ENCODE peak calls at places on chromosomes 6 and 20, in five cellular contexts. K is breast epithelium; B is effector memory CD8-positive, alpha-beta T cell; E is SHP77; L is KG1. P is an unnamed sample.

GRCh38 chr6:150846641-150847040 is 18.9 kb upstream of the MTHFD1L start:
- DNase-seq in K (no peak), B (no peak), E (no peak), L (no peak), P (no peak)

GRCh38 chr6:2737885-2738284 is 12.8 kb downstream of the MYLK4 start:
- DNase-seq in K (no peak), B (no peak), E (no peak), L (no peak), P (no peak)

GRCh38 chr6:63154535-63154934 is 56.7 kb upstream of the FKBP1C start:
- DNase-seq in K (no peak), B (no peak), E (no peak), L (no peak), P (no peak)

GRCh38 chr6:3619201-3619600 is 132.3 kb downstream of the PXDC1 start:
- DNase-seq in K (no peak), B (no peak), E (no peak), L (no peak), P (no peak)

GRCh38 chr6:4637691-4638433 is 138.3 kb upstream of the CDYL start:
- DNase-seq in K (no peak), B (no peak), E (no peak), L (no peak), P (no peak)

GRCh38 chr20:51801220-51801991 is 915 bp downstream of the SALL4 start:
- DNase-seq in K (no peak), B (no peak), E (no peak), L (peak; percentile 15), P (no peak)

GRCh38 chr6:136927313-136927712 is 5.2 kb downstream of the SLC35D3 start:
- DNase-seq in K (no peak), B (no peak), E (peak; percentile 13), L (no peak), P (no peak)

GRCh38 chr20:54454982-54455381 is 20.4 kb upstream of the DOK5 start:
- DNase-seq in K (no peak), B (no peak), E (no peak), L (no peak), P (no peak)

GRCh38 chr20:25533920-25534700 is 51.2 kb downstream of the NINL start:
- DNase-seq in K (no peak), B (no peak), E (no peak), L (no peak), P (no peak)

GRCh38 chr6:168600381-168600780 is 159.4 kb downstream of the SMOC2 start:
- DNase-seq in K (no peak), B (no peak), E (no peak), L (no peak), P (no peak)

GRCh38 chr6:11754625-11755289 is 23.8 kb downstream of the ADTRP start:
- DNase-seq in K (no peak), B (no peak), E (no peak), L (no peak), P (no peak)

GRCh38 chr6:169965657-169966311 is 214.4 kb downstream of the ERMARD start:
- DNase-seq in K (peak; percentile 8), B (no peak), E (no peak), L (no peak), P (no peak)

GRCh38 chr6:119545245-119545644 is 195.7 kb upstream of the MAN1A1 start:
- DNase-seq in K (no peak), B (no peak), E (no peak), L (no peak), P (no peak)

GRCh38 chr20:51380401-51381385 is 161.8 kb downstream of the NFATC2 start:
- DNase-seq in K (no peak), B (no peak), E (no peak), L (no peak), P (no peak)

GRCh38 chr6:133645000-133645619 is 243.8 kb upstream of the TCF21 start:
- DNase-seq in K (no peak), B (no peak), E (no peak), L (no peak), P (peak; percentile 11)

GRCh38 chr6:23826587-23826986 is 299.4 kb upstream of the NRSN1 start:
- DNase-seq in K (no peak), B (no peak), E (no peak), L (no peak), P (no peak)

GRCh38 chr6:43286995-43287716 is 10.9 kb upstream of the SLC22A7 start:
- DNase-seq in K (no peak), B (no peak), E (no peak), L (no peak), P (no peak)

GRCh38 chr20:1757606-1758507 is 100.3 kb upstream of the SIRPG start:
- DNase-seq in K (no peak), B (no peak), E (no peak), L (no peak), P (no peak)

GRCh38 chr20:51604851-51605250 is 62.3 kb upstream of the NFATC2 start:
- DNase-seq in K (no peak), B (no peak), E (no peak), L (no peak), P (no peak)

GRCh38 chr6:142387997-142388815 is 86.4 kb downstream of the ADGRG6 start:
- DNase-seq in K (no peak), B (no peak), E (no peak), L (peak; percentile 21), P (no peak)

GRCh38 chr20:32237419-32237818 is 29.7 kb downstream of the POFUT1 start:
- DNase-seq in K (no peak), B (no peak), E (no peak), L (no peak), P (no peak)

GRCh38 chr6:84350397-84350796 is 123.0 kb upstream of the CEP162 start:
- DNase-seq in K (no peak), B (no peak), E (no peak), L (no peak), P (no peak)

GRCh38 chr20:5002077-5002413 is 735 bp upstream of the SLC23A2 start:
- DNase-seq in K (no peak), B (no peak), E (no peak), L (no peak), P (no peak)

GRCh38 chr6:27986928-27987725 is 30.1 kb downstream of the OR2B6 start:
- DNase-seq in K (no peak), B (no peak), E (no peak), L (no peak), P (no peak)

GRCh38 chr6:7975764-7976146 is 65.2 kb upstream of the TXNDC5 start:
- DNase-seq in K (peak; percentile 18), B (no peak), E (no peak), L (no peak), P (no peak)

GRCh38 chr20:4569092-4569491 is 152.6 kb upstream of the PRND start:
- DNase-seq in K (no peak), B (no peak), E (no peak), L (no peak), P (no peak)

GRCh38 chr6:69631552-69632346 is 165.1 kb downstream of the LMBRD1 start:
- DNase-seq in K (no peak), B (no peak), E (no peak), L (peak; percentile 1), P (no peak)

GRCh38 chr6:117495425-117495824 is 13.0 kb downstream of the DCBLD1 start:
- DNase-seq in K (no peak), B (no peak), E (no peak), L (no peak), P (no peak)

GRCh38 chr6:41375598-41376151 is 40.3 kb downstream of the NCR2 start:
- DNase-seq in K (no peak), B (no peak), E (no peak), L (no peak), P (no peak)

GRCh38 chr20:2866236-2866635 is 7.0 kb upstream of the PTPRA start:
- DNase-seq in K (no peak), B (no peak), E (no peak), L (no peak), P (no peak)

GRCh38 chr6:150241751-150242150 is 98.9 kb downstream of the PPP1R14C start:
- DNase-seq in K (no peak), B (no peak), E (no peak), L (no peak), P (no peak)

GRCh38 chr20:37757550-37757949 is 63.7 kb downstream of the CTNNBL1 start:
- DNase-seq in K (no peak), B (no peak), E (no peak), L (no peak), P (no peak)

GRCh38 chr6:84953401-84953800 is 189.0 kb upstream of the TBX18 start:
- DNase-seq in K (no peak), B (no peak), E (no peak), L (no peak), P (no peak)

P was measured in CMK.